ENCODE peak calls at places on chromosomes 13 and 19, in six cellular contexts. P is NCI-H2107, L is progenitor cell of endocrine pancreas, C is AG10803, X is body of pancreas, R is LHCN-M2. T is an unnamed sample.

GRCh38 chr13:72952529-72953141 is 106.2 kb upstream of the KLF5 start:
- DNase-seq in P (no peak), X (peak; percentile 54), L (no peak), R (no peak), C (no peak), T (no peak)

GRCh38 chr13:71866173-71867091 is 572 bp downstream of the DACH1 start:
- DNase-seq in P (no peak), L (peak; percentile 42), R (no peak), C (no peak), X (peak; percentile 44), T (no peak)

GRCh38 chr19:41403181-41403970 is 5.8 kb downstream of the BCKDHA start:
- DNase-seq in X (no peak), R (no peak), P (no peak), L (no peak), C (no peak), T (no peak)

GRCh38 chr13:80469841-80470378 is 129.0 kb upstream of the SPRY2 start:
- DNase-seq in C (peak; percentile 4), P (no peak), R (peak; percentile 97), X (peak; percentile 55), L (no peak), T (no peak)

GRCh38 chr13:98485561-98485960 is 91.3 kb downstream of the STK24 start:
- DNase-seq in R (no peak), X (no peak), P (no peak), C (no peak), L (no peak), T (no peak)

GRCh38 chr13:94704347-94705080 is 7.8 kb downstream of the SOX21 start:
- DNase-seq in L (no peak), R (no peak), C (no peak), P (no peak), X (no peak), T (no peak)

GRCh38 chr19:39236527-39236926 is 8.3 kb downstream of the IFNL3 start:
- DNase-seq in X (no peak), L (no peak), C (no peak), R (no peak), P (no peak), T (peak; percentile 63)

GRCh38 chr19:35295792-35296462 is 4.0 kb downstream of the MAG start:
- DNase-seq in L (no peak), P (no peak), R (no peak), C (no peak), X (no peak), T (no peak)

GRCh38 chr19:50427997-50428425 is 4.7 kb upstream of the MYBPC2 start:
- DNase-seq in X (peak; percentile 81), L (peak; percentile 42), P (no peak), R (peak; percentile 24), C (peak; percentile 69), T (no peak)

GRCh38 chr13:33868343-33868994 is 50.5 kb downstream of the RFC3 start:
- DNase-seq in X (no peak), L (no peak), R (no peak), P (no peak), C (no peak), T (no peak)

GRCh38 chr13:112510002-112510780 is 77.8 kb downstream of the TUBGCP3 start:
- DNase-seq in R (peak; percentile 64), X (peak; percentile 41), C (peak; percentile 78), L (no peak), P (no peak), T (no peak)

GRCh38 chr19:58559275-58560006 is 1.0 kb upstream of the UBE2M start:
- DNase-seq in R (peak; percentile 91), C (peak; percentile 92), L (peak; percentile 74), P (no peak), X (peak; percentile 89), T (peak; percentile 89)

GRCh38 chr19:18500820-18501219 is 21.1 kb downstream of the ELL start:
- DNase-seq in P (no peak), R (no peak), X (peak; percentile 86), C (no peak), L (no peak), T (no peak)

GRCh38 chr19:13014921-13015280 is 19.6 kb downstream of the NFIX start:
- DNase-seq in C (no peak), R (no peak), P (no peak), L (no peak), X (no peak), T (no peak)

GRCh38 chr13:42474954-42475353 is 99.0 kb upstream of the TNFSF11 start:
- DNase-seq in R (no peak), L (no peak), C (no peak), X (no peak), P (no peak), T (no peak)

GRCh38 chr19:897442-898039 is 4.3 kb downstream of the RNU6-9 start:
- DNase-seq in P (no peak), X (no peak), R (no peak), L (no peak), C (no peak), T (no peak)

GRCh38 chr13:101267656-101268055 is 148.7 kb downstream of the NALCN start:
- DNase-seq in C (peak; percentile 69), P (no peak), L (no peak), R (peak; percentile 91), X (no peak), T (no peak)

GRCh38 chr19:51695088-51695487 is 2.0 kb downstream of the SPACA6 start:
- DNase-seq in C (no peak), X (no peak), P (no peak), L (no peak), R (no peak), T (peak; percentile 28)

GRCh38 chr19:45507864-45508680 is 793 bp downstream of the VASP start:
- DNase-seq in X (peak; percentile 68), P (no peak), R (peak; percentile 30), L (peak; percentile 47), C (no peak), T (peak; percentile 74)

GRCh38 chr13:20990910-20991525 is 70.4 kb downstream of the LATS2 start:
- DNase-seq in R (no peak), P (no peak), L (no peak), C (no peak), X (no peak), T (no peak)

GRCh38 chr19:1049106-1049505 is 9.2 kb downstream of the ABCA7 start:
- DNase-seq in L (no peak), C (no peak), P (no peak), R (no peak), X (no peak), T (no peak)

GRCh38 chr19:42540071-42540553 is 11.8 kb upstream of the CEACAM1 start:
- DNase-seq in P (no peak), R (peak; percentile 17), X (no peak), C (no peak), L (no peak), T (no peak)

GRCh38 chr13:64278493-64278892 is 2862.8 kb upstream of the PCDH20 start:
- DNase-seq in R (peak; percentile 69), C (peak; percentile 13), L (no peak), X (no peak), P (no peak), T (no peak)